ENCODE peak calls at places on chromosomes 4 and X, in five cellular contexts. O, N, G, K and V are unnamed samples. For H3K9me3, the result is how much of the 10 kb centered on the place peaks cover.

GRCh38 chr4:80155286-80155982 is 41.9 kb upstream of the PRDM8 start:
- DNase-seq in O (no peak), N (no peak), G (no peak), K (no peak), V (no peak)

GRCh38 chrX:1170243-1170642 is 42.2 kb downstream of the CRLF2 start:
- DNase-seq in O (no peak), N (no peak), G (no peak), K (no peak), V (no peak)

GRCh38 chrX:135421932-135422809 is at the start of gene SMIM10L2A:
- DNase-seq in O (no peak), N (no peak), G (no peak), K (no peak), V (no peak)

GRCh38 chr4:139909036-139909435 is 243.4 kb downstream of the MGST2 start:
- DNase-seq in O (no peak), N (no peak), G (no peak), K (no peak), V (no peak)

GRCh38 chr4:170022211-170022610 is 4.0 kb downstream of the MFAP3L start:
- DNase-seq in O (no peak), N (no peak), G (no peak), K (no peak), V (no peak)

GRCh38 chrX:41386222-41386990 is 52.4 kb downstream of the DDX3X start:
- DNase-seq in O (no peak), N (no peak), G (no peak), K (no peak), V (peak)

GRCh38 chr4:109675181-109675580 is 28.1 kb downstream of the CASP6 start:
- DNase-seq in O (no peak), N (no peak), G (no peak), K (no peak), V (no peak)

GRCh38 chr4:153138736-153139135 is 65.5 kb upstream of the TRIM2 start:
- DNase-seq in O (no peak), N (no peak), G (no peak), K (no peak), V (no peak)

GRCh38 chr4:165621983-165622382 is 243.2 kb downstream of the CPE start:
- DNase-seq in O (no peak), N (no peak), G (no peak), K (no peak), V (no peak)

GRCh38 chr4:139243448-139244365 is 36.3 kb downstream of the MGARP start:
- DNase-seq in O (no peak), N (peak), G (no peak), K (no peak), V (peak)

GRCh38 chr4:38821739-38822138 is 17.1 kb upstream of the TLR1 start:
- DNase-seq in O (no peak), N (no peak), G (no peak), K (no peak), V (no peak)

GRCh38 chrX:80511969-80512760 is 91.9 kb downstream of the TENT5D start:
- DNase-seq in O (no peak), N (no peak), G (no peak), K (no peak), V (no peak)

GRCh38 chrX:68646421-68646820 is 1.0 kb upstream of the STARD8 start:
- DNase-seq in O (no peak), N (no peak), G (no peak), K (no peak), V (no peak)

GRCh38 chr4:80963051-80963450 is 67.5 kb upstream of the BMP3 start:
- DNase-seq in O (no peak), N (no peak), G (no peak), K (no peak), V (no peak)

GRCh38 chrX:64394874-64395567 is at the start of gene MTMR8:
- DNase-seq in O (peak), N (no peak), G (peak), K (peak), V (peak)

GRCh38 chr4:179803857-179804256 is 2361.6 kb upstream of the AGA start:
- DNase-seq in O (no peak), N (no peak), G (no peak), K (no peak), V (no peak)

GRCh38 chr4:24196785-24197184 is 306.9 kb upstream of the PPARGC1A start:
- DNase-seq in O (no peak), N (no peak), G (no peak), K (no peak), V (no peak)

GRCh38 chr4:71765837-71766236 is 18.0 kb downstream of the GC start:
- DNase-seq in O (no peak), N (no peak), G (no peak), K (no peak), V (no peak)

GRCh38 chrX:68894142-68894512 is 65.3 kb downstream of the EFNB1 start:
- DNase-seq in O (no peak), N (no peak), G (no peak), K (no peak), V (no peak)

GRCh38 chrX:41481264-41482109 is 34.3 kb downstream of the NYX start:
- DNase-seq in O (peak), N (peak), G (no peak), K (no peak), V (no peak)

GRCh38 chr4:1206299-1207156 is 34.1 kb upstream of the SPON2 start:
- DNase-seq in O (no peak), N (peak), G (peak), K (peak), V (peak)

GRCh38 chr4:82718067-82718935 is 80.3 kb downstream of the SCD5 start:
- DNase-seq in O (no peak), N (no peak), G (no peak), K (no peak), V (no peak)

GRCh38 chrX:29826651-29827206 is 388.6 kb upstream of the MAGEB2 start:
- DNase-seq in O (no peak), N (no peak), G (no peak), K (no peak), V (no peak)

GRCh38 chrX:109842611-109843010 is 109.6 kb upstream of the ACSL4 start:
- DNase-seq in O (no peak), N (no peak), G (no peak), K (no peak), V (no peak)

GRCh38 chrX:27966955-27967354 is 14.3 kb downstream of the DCAF8L1 start:
- DNase-seq in O (no peak), N (no peak), G (no peak), K (no peak), V (no peak)

GRCh38 chrX:118226060-118226428 is 109.4 kb upstream of the KLHL13 start:
- DNase-seq in O (peak), N (no peak), G (no peak), K (no peak), V (no peak)

GRCh38 chr4:1506956-1507721 is 100.9 kb upstream of the NKX1-1 start:
- DNase-seq in O (no peak), N (peak), G (peak), K (peak), V (no peak)

GRCh38 chr4:158131037-158131436 is 41.8 kb downstream of the GASK1B start:
- DNase-seq in O (no peak), N (no peak), G (no peak), K (no peak), V (no peak)
- H3K27ac ChIP-seq in O (no peak), N (no peak), G (no peak), K (no peak), V (no peak)

GRCh38 chrX:55007633-55008032 is 7.5 kb downstream of the APEX2 start:
- DNase-seq in O (no peak), N (no peak), G (no peak), K (no peak), V (no peak)
- H3K4me3 ChIP-seq in O (no peak), N (no peak), G (no peak), K (no peak), V (no peak)

DNA sequence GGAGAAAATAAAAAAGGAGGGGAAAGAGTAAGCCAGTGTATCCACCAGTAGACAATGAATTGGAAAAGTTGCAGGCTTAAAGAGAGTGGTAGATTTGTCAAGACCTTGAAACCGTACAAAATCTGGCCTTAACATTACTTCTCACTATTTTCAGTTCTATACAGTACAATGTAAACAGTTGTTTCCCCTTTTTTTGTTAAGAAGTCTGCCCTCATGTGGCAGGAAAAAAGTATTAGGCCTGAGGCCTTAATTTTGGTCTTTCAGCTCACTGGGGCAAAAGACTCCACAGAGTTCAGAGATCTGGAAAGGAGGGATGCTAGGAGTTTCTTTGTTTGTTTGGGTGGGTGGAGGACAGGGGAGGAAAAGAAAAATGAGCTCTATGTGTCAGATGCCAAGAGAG is 92.8 kb upstream of the CCDC160 start:
- DNase-seq in O (peak), N (no peak), G (no peak), K (no peak), V (no peak)
- H3K9me3 ChIP-seq in O (under half), N (under half), G (under half), K (under half), V (under half)

DNA sequence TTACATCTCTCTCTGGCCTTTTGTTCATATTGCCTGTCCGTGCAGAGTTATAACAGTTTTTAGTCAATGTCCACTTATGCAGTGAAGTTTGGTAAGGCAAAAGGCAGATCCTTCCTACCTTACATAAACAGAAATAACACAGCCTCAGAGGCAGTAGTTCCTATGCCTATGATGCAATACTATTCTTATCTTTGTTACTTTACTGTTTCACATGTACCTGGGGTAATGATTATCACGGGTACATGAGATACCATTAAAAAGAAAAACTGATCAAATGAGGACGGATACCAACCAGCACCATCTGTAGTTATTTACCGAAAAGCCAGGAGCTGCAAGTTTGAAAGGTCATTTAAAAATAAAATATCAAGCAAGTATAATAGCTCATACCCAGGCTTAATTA is 166.8 kb downstream of the BTC start:
- DNase-seq in O (no peak), N (no peak), G (no peak), K (no peak), V (no peak)
- H3K27ac ChIP-seq in O (peak), N (no peak), G (no peak), K (no peak), V (no peak)